ENCODE peak calls at places on chromosomes 1 and 21, in eight cellular contexts. One of them, this sample, is unnamed.

GRCh38 chr21:46097826-46098286 is at the start of gene COL6A2:
- DNase-seq in SW480: peak
- DNase-seq in activated effector memory CD4-positive, alpha-beta T cell treated with Interleukin-2 at 50 U/mL for 16 hours: peak
- DNase-seq in T-cell: peak
- DNase-seq in GM04504: peak
- DNase-seq in GM12892: peak
- DNase-seq in SHP77: no peak
- DNase-seq in nephron progenitor cell: peak
- DNase-seq in this sample: peak

GRCh38 chr1:155182052-155182550 is 8.5 kb downstream of the TRIM46 start:
- DNase-seq in SW480: no peak
- DNase-seq in activated effector memory CD4-positive, alpha-beta T cell treated with Interleukin-2 at 50 U/mL for 16 hours: no peak
- DNase-seq in T-cell: no peak
- DNase-seq in GM04504: no peak
- DNase-seq in GM12892: no peak
- DNase-seq in SHP77: no peak
- DNase-seq in nephron progenitor cell: no peak
- DNase-seq in this sample: no peak

GRCh38 chr1:12658531-12659453 is 14.9 kb downstream of the AADACL4 start:
- DNase-seq in SW480: peak
- DNase-seq in activated effector memory CD4-positive, alpha-beta T cell treated with Interleukin-2 at 50 U/mL for 16 hours: peak
- DNase-seq in T-cell: peak
- DNase-seq in GM04504: peak
- DNase-seq in GM12892: peak
- DNase-seq in SHP77: peak
- DNase-seq in nephron progenitor cell: peak
- DNase-seq in this sample: peak

GRCh38 chr1:214332950-214333798 is 52.2 kb downstream of the SMYD2 start:
- DNase-seq in SW480: peak
- DNase-seq in activated effector memory CD4-positive, alpha-beta T cell treated with Interleukin-2 at 50 U/mL for 16 hours: no peak
- DNase-seq in T-cell: peak
- DNase-seq in GM04504: peak
- DNase-seq in GM12892: peak
- DNase-seq in SHP77: peak
- DNase-seq in nephron progenitor cell: peak
- DNase-seq in this sample: no peak

GRCh38 chr1:174998569-174999215 is 1.1 kb upstream of the CACYBP start:
- DNase-seq in SW480: peak
- DNase-seq in activated effector memory CD4-positive, alpha-beta T cell treated with Interleukin-2 at 50 U/mL for 16 hours: peak
- DNase-seq in T-cell: peak
- DNase-seq in GM04504: no peak
- DNase-seq in GM12892: no peak
- DNase-seq in SHP77: peak
- DNase-seq in nephron progenitor cell: peak
- DNase-seq in this sample: no peak

GRCh38 chr1:178651742-178652141 is 73.3 kb upstream of the RALGPS2 start:
- DNase-seq in SW480: no peak
- DNase-seq in activated effector memory CD4-positive, alpha-beta T cell treated with Interleukin-2 at 50 U/mL for 16 hours: no peak
- DNase-seq in T-cell: no peak
- DNase-seq in GM04504: no peak
- DNase-seq in GM12892: no peak
- DNase-seq in SHP77: no peak
- DNase-seq in nephron progenitor cell: no peak
- DNase-seq in this sample: no peak

GRCh38 chr1:96927125-96927524 is 205.5 kb downstream of the PTBP2 start:
- DNase-seq in SW480: no peak
- DNase-seq in activated effector memory CD4-positive, alpha-beta T cell treated with Interleukin-2 at 50 U/mL for 16 hours: no peak
- DNase-seq in T-cell: no peak
- DNase-seq in GM04504: no peak
- DNase-seq in GM12892: no peak
- DNase-seq in SHP77: no peak
- DNase-seq in nephron progenitor cell: no peak
- DNase-seq in this sample: no peak

GRCh38 chr1:55153031-55153430 is 62.1 kb downstream of the USP24 start:
- DNase-seq in SW480: no peak
- DNase-seq in activated effector memory CD4-positive, alpha-beta T cell treated with Interleukin-2 at 50 U/mL for 16 hours: no peak
- DNase-seq in T-cell: no peak
- DNase-seq in GM04504: no peak
- DNase-seq in GM12892: no peak
- DNase-seq in SHP77: no peak
- DNase-seq in nephron progenitor cell: no peak
- DNase-seq in this sample: no peak

GRCh38 chr1:221687731-221688487 is 54.0 kb downstream of the DUSP10 start:
- DNase-seq in SW480: no peak
- DNase-seq in activated effector memory CD4-positive, alpha-beta T cell treated with Interleukin-2 at 50 U/mL for 16 hours: no peak
- DNase-seq in T-cell: no peak
- DNase-seq in GM04504: no peak
- DNase-seq in GM12892: no peak
- DNase-seq in SHP77: no peak
- DNase-seq in nephron progenitor cell: no peak
- DNase-seq in this sample: no peak

This sample was measured in type B pancreatic cell.